ENCODE peak calls at places on chromosomes 7 and 10, in five cellular contexts. One of them, this sample, is unnamed.
A peak's percentile ranks its signal among the peaks of the same experiment; 100 is the strongest.

GRCh38 chr7:14047709-14048399 is 58.4 kb upstream of the ETV1 start:
- DNase-seq in H1: no peak
- DNase-seq in neuronal stem cell: no peak
- DNase-seq in H9: no peak
- DNase-seq in mesenchymal stem cell: no peak
- DNase-seq in this sample: no peak

GRCh38 chr7:32069251-32069650 is 956 bp downstream of the PDE1C start:
- DNase-seq in H1: no peak
- DNase-seq in neuronal stem cell: no peak
- DNase-seq in H9: no peak
- DNase-seq in mesenchymal stem cell: no peak
- DNase-seq in this sample: no peak

GRCh38 chr7:77403957-77404356 is 12.2 kb downstream of the GSAP start:
- DNase-seq in H1: no peak
- DNase-seq in neuronal stem cell: no peak
- DNase-seq in H9: no peak
- DNase-seq in mesenchymal stem cell: no peak
- DNase-seq in this sample: no peak

GRCh38 chr7:73716318-73716890 is 3.1 kb downstream of the STX1A start:
- DNase-seq in H1: no peak
- DNase-seq in neuronal stem cell: no peak
- DNase-seq in H9: no peak
- DNase-seq in mesenchymal stem cell: peak; percentile 14
- DNase-seq in this sample: no peak

GRCh38 chr7:103573479-103574058 is 127.6 kb upstream of the SLC26A5 start:
- DNase-seq in H1: no peak
- DNase-seq in neuronal stem cell: peak; percentile 39
- DNase-seq in H9: no peak
- DNase-seq in mesenchymal stem cell: peak; percentile 41
- DNase-seq in this sample: peak; percentile 71

GRCh38 chr10:13615650-13616049 is 28.9 kb downstream of the PRPF18 start:
- DNase-seq in H1: no peak
- DNase-seq in neuronal stem cell: no peak
- DNase-seq in H9: peak; percentile 38
- DNase-seq in mesenchymal stem cell: no peak
- DNase-seq in this sample: no peak

GRCh38 chr7:55556031-55556430 is 16.3 kb downstream of the VOPP1 start:
- DNase-seq in H1: no peak
- DNase-seq in neuronal stem cell: no peak
- DNase-seq in H9: peak; percentile 49
- DNase-seq in mesenchymal stem cell: no peak
- DNase-seq in this sample: no peak

GRCh38 chr10:98748298-98748697 is 301.6 kb upstream of the HPS1 start:
- DNase-seq in H1: peak; percentile 47
- DNase-seq in neuronal stem cell: peak; percentile 5
- DNase-seq in H9: peak; percentile 28
- DNase-seq in mesenchymal stem cell: peak; percentile 56
- DNase-seq in this sample: peak; percentile 61

GRCh38 chr7:6153646-6154541 is 118.5 kb downstream of the CYTH3 start:
- DNase-seq in H1: no peak
- DNase-seq in neuronal stem cell: no peak
- DNase-seq in H9: no peak
- DNase-seq in mesenchymal stem cell: no peak
- DNase-seq in this sample: no peak

GRCh38 chr7:21960922-21961321 is 15.2 kb upstream of the CDCA7L start:
- DNase-seq in H1: no peak
- DNase-seq in neuronal stem cell: no peak
- DNase-seq in H9: no peak
- DNase-seq in mesenchymal stem cell: peak; percentile 67
- DNase-seq in this sample: peak; percentile 37

GRCh38 chr7:47291461-47292051 is 290.4 kb downstream of the TNS3 start:
- DNase-seq in H1: no peak
- DNase-seq in neuronal stem cell: no peak
- DNase-seq in H9: no peak
- DNase-seq in mesenchymal stem cell: peak; percentile 98
- DNase-seq in this sample: peak; percentile 53

GRCh38 chr10:17175551-17175950 is 25.9 kb downstream of the TRDMT1 start:
- DNase-seq in H1: no peak
- DNase-seq in neuronal stem cell: no peak
- DNase-seq in H9: no peak
- DNase-seq in mesenchymal stem cell: peak; percentile 34
- DNase-seq in this sample: no peak

GRCh38 chr10:14208231-14208630 is 122.5 kb downstream of the FRMD4A start:
- DNase-seq in H1: no peak
- DNase-seq in neuronal stem cell: no peak
- DNase-seq in H9: peak; percentile 20
- DNase-seq in mesenchymal stem cell: no peak
- DNase-seq in this sample: no peak

GRCh38 chr7:92754756-92755581 is 81.4 kb downstream of the CDK6 start:
- DNase-seq in H1: no peak
- DNase-seq in neuronal stem cell: no peak
- DNase-seq in H9: no peak
- DNase-seq in mesenchymal stem cell: no peak
- DNase-seq in this sample: no peak

GRCh38 chr7:27419581-27420177 is 177.1 kb downstream of the EVX1 start:
- DNase-seq in H1: no peak
- DNase-seq in neuronal stem cell: no peak
- DNase-seq in H9: no peak
- DNase-seq in mesenchymal stem cell: peak; percentile 3
- DNase-seq in this sample: no peak

GRCh38 chr7:27159278-27160146 is 3.0 kb upstream of the HOXA7 start:
- DNase-seq in H1: peak; percentile 41
- DNase-seq in neuronal stem cell: no peak
- DNase-seq in H9: peak; percentile 25
- DNase-seq in mesenchymal stem cell: no peak
- DNase-seq in this sample: no peak

GRCh38 chr10:30284860-30285594 is 64.1 kb downstream of the MTPAP start:
- DNase-seq in H1: no peak
- DNase-seq in neuronal stem cell: no peak
- DNase-seq in H9: no peak
- DNase-seq in mesenchymal stem cell: peak; percentile 40
- DNase-seq in this sample: peak; percentile 2

GRCh38 chr10:20768849-20769248 is 128.3 kb downstream of the NEBL start:
- DNase-seq in H1: no peak
- DNase-seq in neuronal stem cell: peak; percentile 14
- DNase-seq in H9: no peak
- DNase-seq in mesenchymal stem cell: peak; percentile 50
- DNase-seq in this sample: peak; percentile 43

GRCh38 chr7:100426516-100426915 is 2.0 kb downstream of the ZCWPW1 start:
- DNase-seq in H1: no peak
- DNase-seq in neuronal stem cell: no peak
- DNase-seq in H9: no peak
- DNase-seq in mesenchymal stem cell: no peak
- DNase-seq in this sample: no peak

GRCh38 chr10:5508786-5509185 is 9.4 kb upstream of the CALML5 start:
- DNase-seq in H1: no peak
- DNase-seq in neuronal stem cell: no peak
- DNase-seq in H9: no peak
- DNase-seq in mesenchymal stem cell: no peak
- DNase-seq in this sample: no peak

GRCh38 chr7:10708447-10708846 is 265.2 kb upstream of the PHF14 start:
- DNase-seq in H1: no peak
- DNase-seq in neuronal stem cell: peak; percentile 23
- DNase-seq in H9: peak; percentile 52
- DNase-seq in mesenchymal stem cell: no peak
- DNase-seq in this sample: no peak

GRCh38 chr7:66265566-66265965 is 60.4 kb downstream of the TPST1 start:
- DNase-seq in H1: no peak
- DNase-seq in neuronal stem cell: no peak
- DNase-seq in H9: no peak
- DNase-seq in mesenchymal stem cell: peak; percentile 57
- DNase-seq in this sample: peak; percentile 10

GRCh38 chr10:3548702-3549101 is 236.3 kb downstream of the KLF6 start:
- DNase-seq in H1: no peak
- DNase-seq in neuronal stem cell: no peak
- DNase-seq in H9: no peak
- DNase-seq in mesenchymal stem cell: peak; percentile 20
- DNase-seq in this sample: no peak
- H2BK12ac ChIP-seq in H1: no peak overlapping the region
- H2BK12ac ChIP-seq in neuronal stem cell: no peak overlapping the region
- H2BK12ac ChIP-seq in H9: no peak overlapping the region
- H2BK12ac ChIP-seq in mesenchymal stem cell: no peak overlapping the region
- H2BK12ac ChIP-seq in this sample: no peak overlapping the region

GRCh38 chr7:116222501-116222900 is 12.2 kb downstream of the TES start:
- DNase-seq in H1: no peak
- DNase-seq in neuronal stem cell: no peak
- DNase-seq in H9: no peak
- DNase-seq in mesenchymal stem cell: no peak
- DNase-seq in this sample: no peak

GRCh38 chr7:116224492-116225098 is 14.3 kb downstream of the TES start:
- DNase-seq in H1: no peak
- DNase-seq in neuronal stem cell: no peak
- DNase-seq in H9: no peak
- DNase-seq in mesenchymal stem cell: no peak
- DNase-seq in this sample: no peak

GRCh38 chr7:116225860-116226259 is 15.5 kb downstream of the TES start:
- DNase-seq in H1: no peak
- DNase-seq in neuronal stem cell: no peak
- DNase-seq in H9: no peak
- DNase-seq in mesenchymal stem cell: no peak
- DNase-seq in this sample: no peak

GRCh38 chr7:116226664-116227063 is 16.3 kb downstream of the TES start:
- DNase-seq in H1: no peak
- DNase-seq in neuronal stem cell: no peak
- DNase-seq in H9: no peak
- DNase-seq in mesenchymal stem cell: no peak
- DNase-seq in this sample: no peak

DNA sequence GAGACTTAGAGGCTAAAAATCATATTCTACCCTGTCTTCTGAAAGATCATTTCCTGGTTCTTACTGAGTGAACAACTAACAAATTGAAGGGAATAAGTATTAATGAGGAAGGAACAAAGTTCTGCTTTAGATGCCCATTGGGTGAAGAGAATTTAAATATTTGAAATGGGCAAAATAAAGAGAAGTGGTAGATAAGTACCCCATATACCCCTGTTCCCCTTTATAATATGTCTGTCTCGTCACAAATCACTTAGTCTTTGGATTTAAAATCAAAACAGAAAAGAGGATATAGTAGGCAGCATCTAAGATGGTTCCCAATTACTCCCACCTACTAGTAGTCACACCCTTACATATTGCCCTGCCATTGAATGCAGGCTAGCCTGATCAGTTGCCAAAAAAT is 13.3 kb downstream of the TES start:
- DNase-seq in H1: no peak
- DNase-seq in neuronal stem cell: no peak
- DNase-seq in H9: no peak
- DNase-seq in mesenchymal stem cell: no peak
- DNase-seq in this sample: no peak
- H3K14ac ChIP-seq in H1: no peak overlapping the region
- H3K14ac ChIP-seq in neuronal stem cell: no peak overlapping the region
- H3K14ac ChIP-seq in H9: no peak overlapping the region
- H3K14ac ChIP-seq in mesenchymal stem cell: no peak overlapping the region
- H3K14ac ChIP-seq in this sample: no peak overlapping the region

GRCh38 chr10:121822180-121822579 is 105.7 kb downstream of the ATE1 start:
- DNase-seq in H1: no peak
- DNase-seq in neuronal stem cell: no peak
- DNase-seq in H9: no peak
- DNase-seq in mesenchymal stem cell: no peak
- DNase-seq in this sample: no peak

GRCh38 chr10:121819049-121819448 is 108.8 kb downstream of the ATE1 start:
- DNase-seq in H1: no peak
- DNase-seq in neuronal stem cell: no peak
- DNase-seq in H9: no peak
- DNase-seq in mesenchymal stem cell: peak; percentile 35
- DNase-seq in this sample: no peak

GRCh38 chr10:121822724-121823123 is 105.1 kb downstream of the ATE1 start:
- DNase-seq in H1: no peak
- DNase-seq in neuronal stem cell: no peak
- DNase-seq in H9: no peak
- DNase-seq in mesenchymal stem cell: no peak
- DNase-seq in this sample: no peak

GRCh38 chr10:121828045-121828444 is 99.8 kb downstream of the ATE1 start:
- DNase-seq in H1: no peak
- DNase-seq in neuronal stem cell: no peak
- DNase-seq in H9: no peak
- DNase-seq in mesenchymal stem cell: no peak
- DNase-seq in this sample: no peak

DNA sequence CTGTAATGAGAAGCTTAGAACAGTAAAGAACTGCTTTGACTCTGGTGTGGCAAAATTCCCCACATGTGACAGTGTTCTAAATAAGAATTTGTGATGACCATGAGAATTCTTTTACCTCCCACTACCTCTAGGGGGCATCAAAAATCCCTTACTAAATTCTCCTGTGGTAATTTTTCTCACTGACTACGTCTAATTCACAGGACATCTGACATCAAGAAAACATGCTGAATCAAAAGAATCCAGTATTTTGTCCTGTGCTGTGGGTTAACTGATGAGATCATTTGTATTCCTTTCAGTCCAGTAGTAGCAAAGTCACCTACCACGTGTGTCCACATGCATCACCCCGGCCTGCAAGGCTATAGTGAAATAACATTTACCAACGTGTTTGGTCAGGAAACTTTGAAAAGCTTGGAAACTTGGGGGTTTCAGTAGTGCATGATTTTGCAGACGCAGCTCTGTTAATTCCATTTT is 103.8 kb downstream of the ATE1 start:
- DNase-seq in H1: no peak
- DNase-seq in neuronal stem cell: peak; percentile 20
- DNase-seq in H9: no peak
- DNase-seq in mesenchymal stem cell: peak; percentile 54
- DNase-seq in this sample: peak; percentile 10
- H3K27ac ChIP-seq in H1: no peak overlapping the region
- H3K27ac ChIP-seq in neuronal stem cell: no peak overlapping the region
- H3K27ac ChIP-seq in H9: no peak overlapping the region
- H3K27ac ChIP-seq in mesenchymal stem cell: no peak overlapping the region
- H3K27ac ChIP-seq in this sample: no peak overlapping the region

GRCh38 chr10:75643944-75644820 is 212.8 kb downstream of the LRMDA start:
- DNase-seq in H1: no peak
- DNase-seq in neuronal stem cell: no peak
- DNase-seq in H9: no peak
- DNase-seq in mesenchymal stem cell: no peak
- DNase-seq in this sample: no peak
- H2BK12ac ChIP-seq in H1: no peak overlapping the region
- H2BK12ac ChIP-seq in neuronal stem cell: no peak overlapping the region
- H2BK12ac ChIP-seq in H9: no peak overlapping the region
- H2BK12ac ChIP-seq in mesenchymal stem cell: no peak overlapping the region
- H2BK12ac ChIP-seq in this sample: no peak overlapping the region

GRCh38 chr7:142560166-142560565 is 189.1 kb upstream of the PRSS1 start:
- DNase-seq in H1: no peak
- DNase-seq in neuronal stem cell: no peak
- DNase-seq in H9: no peak
- DNase-seq in mesenchymal stem cell: no peak
- DNase-seq in this sample: no peak
- H3K14ac ChIP-seq in H1: no peak overlapping the region
- H3K14ac ChIP-seq in neuronal stem cell: no peak overlapping the region
- H3K14ac ChIP-seq in H9: no peak overlapping the region
- H3K14ac ChIP-seq in mesenchymal stem cell: no peak overlapping the region
- H3K14ac ChIP-seq in this sample: no peak overlapping the region

GRCh38 chr10:29200280-29200679 is 88.6 kb upstream of the LYZL1 start:
- DNase-seq in H1: no peak
- DNase-seq in neuronal stem cell: no peak
- DNase-seq in H9: no peak
- DNase-seq in mesenchymal stem cell: peak; percentile 68
- DNase-seq in this sample: no peak
- H3K27ac ChIP-seq in H1: no peak overlapping the region
- H3K27ac ChIP-seq in neuronal stem cell: no peak overlapping the region
- H3K27ac ChIP-seq in H9: no peak overlapping the region
- H3K27ac ChIP-seq in mesenchymal stem cell: no peak overlapping the region
- H3K27ac ChIP-seq in this sample: no peak overlapping the region

This sample was measured in trophoblast cell.